ENCODE peak calls at places on chromosomes 1 and 21, in eight cellular contexts. One of them, this sample, is unnamed.

GRCh38 chr21:39384674-39385298 is 35.9 kb upstream of the HMGN1 start:
- DNase-seq in PC-3: peak; percentile 55
- DNase-seq in fibroblast of lung: peak; percentile 42
- DNase-seq in GM23248: peak; percentile 23
- DNase-seq in colonic mucosa: no peak
- DNase-seq in neural progenitor cell: no peak
- DNase-seq in HCT116: no peak
- DNase-seq in GM12878: no peak
- DNase-seq in this sample: no peak

GRCh38 chr1:25503551-25504426 is 39.6 kb upstream of the LDLRAP1 start:
- DNase-seq in PC-3: peak; percentile 62
- DNase-seq in fibroblast of lung: no peak
- DNase-seq in GM23248: peak; percentile 34
- DNase-seq in colonic mucosa: peak; percentile 80
- DNase-seq in neural progenitor cell: peak; percentile 71
- DNase-seq in HCT116: peak; percentile 39
- DNase-seq in GM12878: no peak
- DNase-seq in this sample: peak; percentile 87

GRCh38 chr1:89780721-89781120 is 40.1 kb upstream of the LRRC8D start:
- DNase-seq in PC-3: peak; percentile 76
- DNase-seq in fibroblast of lung: peak; percentile 70
- DNase-seq in GM23248: peak; percentile 76
- DNase-seq in colonic mucosa: no peak
- DNase-seq in neural progenitor cell: no peak
- DNase-seq in HCT116: peak; percentile 39
- DNase-seq in GM12878: no peak
- DNase-seq in this sample: no peak

GRCh38 chr1:76035053-76035452 is 39.5 kb upstream of the ST6GALNAC3 start:
- DNase-seq in PC-3: peak; percentile 54
- DNase-seq in fibroblast of lung: peak; percentile 22
- DNase-seq in GM23248: no peak
- DNase-seq in colonic mucosa: peak; percentile 31
- DNase-seq in neural progenitor cell: no peak
- DNase-seq in HCT116: no peak
- DNase-seq in GM12878: no peak
- DNase-seq in this sample: no peak

GRCh38 chr1:106926748-106927582 is 129.5 kb upstream of the PRMT6 start:
- DNase-seq in PC-3: peak; percentile 74
- DNase-seq in fibroblast of lung: peak; percentile 14
- DNase-seq in GM23248: peak; percentile 54
- DNase-seq in colonic mucosa: no peak
- DNase-seq in neural progenitor cell: no peak
- DNase-seq in HCT116: no peak
- DNase-seq in GM12878: no peak
- DNase-seq in this sample: no peak

GRCh38 chr1:92536593-92537332 is 50.0 kb upstream of the GFI1 start:
- DNase-seq in PC-3: peak; percentile 26
- DNase-seq in fibroblast of lung: peak; percentile 55
- DNase-seq in GM23248: peak; percentile 57
- DNase-seq in colonic mucosa: no peak
- DNase-seq in neural progenitor cell: no peak
- DNase-seq in HCT116: no peak
- DNase-seq in GM12878: peak; percentile 82
- DNase-seq in this sample: no peak

GRCh38 chr21:33374080-33374873 is 28.9 kb upstream of the IFNGR2 start:
- DNase-seq in PC-3: peak; percentile 90
- DNase-seq in fibroblast of lung: peak; percentile 79
- DNase-seq in GM23248: peak; percentile 58
- DNase-seq in colonic mucosa: peak; percentile 75
- DNase-seq in neural progenitor cell: peak; percentile 35
- DNase-seq in HCT116: peak; percentile 53
- DNase-seq in GM12878: no peak
- DNase-seq in this sample: no peak

GRCh38 chr21:32469628-32470027 is 57.1 kb downstream of the EVA1C start:
- DNase-seq in PC-3: no peak
- DNase-seq in fibroblast of lung: no peak
- DNase-seq in GM23248: no peak
- DNase-seq in colonic mucosa: no peak
- DNase-seq in neural progenitor cell: no peak
- DNase-seq in HCT116: no peak
- DNase-seq in GM12878: no peak
- DNase-seq in this sample: no peak

GRCh38 chr1:64856564-64856963 is 109.8 kb downstream of the JAK1 start:
- DNase-seq in PC-3: no peak
- DNase-seq in fibroblast of lung: peak; percentile 6
- DNase-seq in GM23248: no peak
- DNase-seq in colonic mucosa: peak; percentile 23
- DNase-seq in neural progenitor cell: no peak
- DNase-seq in HCT116: no peak
- DNase-seq in GM12878: no peak
- DNase-seq in this sample: no peak

GRCh38 chr1:203217668-203218067 is 11.8 kb downstream of the CHIT1 start:
- DNase-seq in PC-3: no peak
- DNase-seq in fibroblast of lung: no peak
- DNase-seq in GM23248: no peak
- DNase-seq in colonic mucosa: no peak
- DNase-seq in neural progenitor cell: no peak
- DNase-seq in HCT116: no peak
- DNase-seq in GM12878: no peak
- DNase-seq in this sample: no peak

GRCh38 chr1:214676747-214677146 is 73.8 kb downstream of the CENPF start:
- DNase-seq in PC-3: no peak
- DNase-seq in fibroblast of lung: no peak
- DNase-seq in GM23248: no peak
- DNase-seq in colonic mucosa: no peak
- DNase-seq in neural progenitor cell: no peak
- DNase-seq in HCT116: no peak
- DNase-seq in GM12878: no peak
- DNase-seq in this sample: no peak

GRCh38 chr1:187396226-187396625 is 567.5 kb downstream of the PLA2G4A start:
- DNase-seq in PC-3: no peak
- DNase-seq in fibroblast of lung: no peak
- DNase-seq in GM23248: no peak
- DNase-seq in colonic mucosa: no peak
- DNase-seq in neural progenitor cell: no peak
- DNase-seq in HCT116: no peak
- DNase-seq in GM12878: no peak
- DNase-seq in this sample: no peak

GRCh38 chr1:22314676-22315075 is 137.0 kb upstream of the ZBTB40 start:
- DNase-seq in PC-3: no peak
- DNase-seq in fibroblast of lung: no peak
- DNase-seq in GM23248: no peak
- DNase-seq in colonic mucosa: no peak
- DNase-seq in neural progenitor cell: no peak
- DNase-seq in HCT116: no peak
- DNase-seq in GM12878: no peak
- DNase-seq in this sample: peak; percentile 10

GRCh38 chr1:27099904-27100796 is 54.8 kb downstream of the SLC9A1 start:
- DNase-seq in PC-3: no peak
- DNase-seq in fibroblast of lung: peak; percentile 80
- DNase-seq in GM23248: peak; percentile 91
- DNase-seq in colonic mucosa: peak; percentile 59
- DNase-seq in neural progenitor cell: peak; percentile 41
- DNase-seq in HCT116: no peak
- DNase-seq in GM12878: no peak
- DNase-seq in this sample: peak; percentile 87

GRCh38 chr21:29627905-29628304 is 311.9 kb downstream of the GRIK1 start:
- DNase-seq in PC-3: no peak
- DNase-seq in fibroblast of lung: no peak
- DNase-seq in GM23248: no peak
- DNase-seq in colonic mucosa: no peak
- DNase-seq in neural progenitor cell: no peak
- DNase-seq in HCT116: no peak
- DNase-seq in GM12878: no peak
- DNase-seq in this sample: no peak

GRCh38 chr1:66890621-66891020 is 34.0 kb downstream of the DNAI4 start:
- DNase-seq in PC-3: no peak
- DNase-seq in fibroblast of lung: no peak
- DNase-seq in GM23248: peak; percentile 15
- DNase-seq in colonic mucosa: no peak
- DNase-seq in neural progenitor cell: no peak
- DNase-seq in HCT116: no peak
- DNase-seq in GM12878: no peak
- DNase-seq in this sample: no peak

GRCh38 chr1:20574686-20575543 is 14.0 kb upstream of the CDA start:
- DNase-seq in PC-3: peak; percentile 87
- DNase-seq in fibroblast of lung: peak; percentile 76
- DNase-seq in GM23248: peak; percentile 84
- DNase-seq in colonic mucosa: peak; percentile 95
- DNase-seq in neural progenitor cell: peak; percentile 88
- DNase-seq in HCT116: peak; percentile 85
- DNase-seq in GM12878: no peak
- DNase-seq in this sample: peak; percentile 90

GRCh38 chr1:42933610-42934009 is 25.1 kb downstream of the SLC2A1 start:
- DNase-seq in PC-3: no peak
- DNase-seq in fibroblast of lung: no peak
- DNase-seq in GM23248: no peak
- DNase-seq in colonic mucosa: no peak
- DNase-seq in neural progenitor cell: no peak
- DNase-seq in HCT116: no peak
- DNase-seq in GM12878: no peak
- DNase-seq in this sample: no peak

GRCh38 chr1:9369964-9370788 is 77.5 kb downstream of the SPSB1 start:
- DNase-seq in PC-3: no peak
- DNase-seq in fibroblast of lung: no peak
- DNase-seq in GM23248: no peak
- DNase-seq in colonic mucosa: no peak
- DNase-seq in neural progenitor cell: no peak
- DNase-seq in HCT116: no peak
- DNase-seq in GM12878: no peak
- DNase-seq in this sample: no peak

GRCh38 chr1:62530516-62531154 is 66.7 kb upstream of the ANGPTL3 start:
- DNase-seq in PC-3: peak; percentile 64
- DNase-seq in fibroblast of lung: peak; percentile 47
- DNase-seq in GM23248: no peak
- DNase-seq in colonic mucosa: peak; percentile 52
- DNase-seq in neural progenitor cell: peak; percentile 72
- DNase-seq in HCT116: no peak
- DNase-seq in GM12878: no peak
- DNase-seq in this sample: no peak

GRCh38 chr1:223074901-223075300 is 68.1 kb downstream of the TLR5 start:
- DNase-seq in PC-3: no peak
- DNase-seq in fibroblast of lung: no peak
- DNase-seq in GM23248: no peak
- DNase-seq in colonic mucosa: no peak
- DNase-seq in neural progenitor cell: no peak
- DNase-seq in HCT116: no peak
- DNase-seq in GM12878: no peak
- DNase-seq in this sample: no peak

GRCh38 chr1:215005078-215005477 is 77.5 kb upstream of the KCNK2 start:
- DNase-seq in PC-3: no peak
- DNase-seq in fibroblast of lung: peak; percentile 22
- DNase-seq in GM23248: peak; percentile 68
- DNase-seq in colonic mucosa: no peak
- DNase-seq in neural progenitor cell: no peak
- DNase-seq in HCT116: no peak
- DNase-seq in GM12878: no peak
- DNase-seq in this sample: no peak

GRCh38 chr1:28682840-28683239 is 14.3 kb downstream of the GMEB1 start:
- DNase-seq in PC-3: no peak
- DNase-seq in fibroblast of lung: no peak
- DNase-seq in GM23248: no peak
- DNase-seq in colonic mucosa: no peak
- DNase-seq in neural progenitor cell: no peak
- DNase-seq in HCT116: no peak
- DNase-seq in GM12878: no peak
- DNase-seq in this sample: no peak

GRCh38 chr1:53449026-53449425 is 10.2 kb upstream of the DMRTB1 start:
- DNase-seq in PC-3: peak; percentile 50
- DNase-seq in fibroblast of lung: peak; percentile 66
- DNase-seq in GM23248: peak; percentile 78
- DNase-seq in colonic mucosa: no peak
- DNase-seq in neural progenitor cell: peak; percentile 33
- DNase-seq in HCT116: no peak
- DNase-seq in GM12878: no peak
- DNase-seq in this sample: no peak
- H3K9ac ChIP-seq in PC-3: no peak overlapping the region
- H3K9ac ChIP-seq in fibroblast of lung: no peak overlapping the region
- H3K9ac ChIP-seq in GM23248: no peak overlapping the region
- H3K9ac ChIP-seq in colonic mucosa: no peak overlapping the region
- H3K9ac ChIP-seq in neural progenitor cell: no peak overlapping the region
- H3K9ac ChIP-seq in HCT116: no peak overlapping the region
- H3K9ac ChIP-seq in GM12878: no peak overlapping the region
- H3K9ac ChIP-seq in this sample: no peak overlapping the region

GRCh38 chr1:229161740-229162139 is 109.2 kb upstream of the RAB4A start:
- DNase-seq in PC-3: no peak
- DNase-seq in fibroblast of lung: no peak
- DNase-seq in GM23248: no peak
- DNase-seq in colonic mucosa: no peak
- DNase-seq in neural progenitor cell: no peak
- DNase-seq in HCT116: no peak
- DNase-seq in GM12878: no peak
- DNase-seq in this sample: no peak
- H3K4me1 ChIP-seq in PC-3: no peaks in the 10 kb centered on the region
- H3K4me1 ChIP-seq in fibroblast of lung: no peaks in the 10 kb centered on the region
- H3K4me1 ChIP-seq in GM23248: no peaks in the 10 kb centered on the region
- H3K4me1 ChIP-seq in colonic mucosa: no peaks in the 10 kb centered on the region
- H3K4me1 ChIP-seq in neural progenitor cell: peaks cover 7% of the 10 kb centered on the region
- H3K4me1 ChIP-seq in HCT116: no peaks in the 10 kb centered on the region
- H3K4me1 ChIP-seq in GM12878: no peaks in the 10 kb centered on the region
- H3K4me1 ChIP-seq in this sample: no peaks in the 10 kb centered on the region

GRCh38 chr1:193310569-193310968 is 124.2 kb upstream of the B3GALT2 start:
- DNase-seq in PC-3: no peak
- DNase-seq in fibroblast of lung: no peak
- DNase-seq in GM23248: no peak
- DNase-seq in colonic mucosa: peak; percentile 67
- DNase-seq in neural progenitor cell: no peak
- DNase-seq in HCT116: no peak
- DNase-seq in GM12878: no peak
- DNase-seq in this sample: no peak
- H3K4me3 ChIP-seq in PC-3: no peak overlapping the region
- H3K4me3 ChIP-seq in fibroblast of lung: no peak overlapping the region
- H3K4me3 ChIP-seq in GM23248: no peak overlapping the region
- H3K4me3 ChIP-seq in colonic mucosa: no peak overlapping the region
- H3K4me3 ChIP-seq in neural progenitor cell: no peak overlapping the region
- H3K4me3 ChIP-seq in HCT116: no peak overlapping the region
- H3K4me3 ChIP-seq in GM12878: no peak overlapping the region
- H3K4me3 ChIP-seq in this sample: no peak overlapping the region

GRCh38 chr1:52553372-52554266 is 727 bp upstream of the TUT4 start:
- DNase-seq in PC-3: peak; percentile 73
- DNase-seq in fibroblast of lung: peak; percentile 88
- DNase-seq in GM23248: peak; percentile 97
- DNase-seq in colonic mucosa: peak; percentile 80
- DNase-seq in neural progenitor cell: peak; percentile 95
- DNase-seq in HCT116: peak; percentile 42
- DNase-seq in GM12878: no peak
- DNase-seq in this sample: peak; percentile 96

GRCh38 chr1:52550447-52550846 is 2.4 kb downstream of the TUT4 start:
- DNase-seq in PC-3: no peak
- DNase-seq in fibroblast of lung: no peak
- DNase-seq in GM23248: no peak
- DNase-seq in colonic mucosa: peak; percentile 27
- DNase-seq in neural progenitor cell: no peak
- DNase-seq in HCT116: no peak
- DNase-seq in GM12878: no peak
- DNase-seq in this sample: no peak

GRCh38 chr1:52552505-52553371 is at the start of gene TUT4:
- DNase-seq in PC-3: peak; percentile 66
- DNase-seq in fibroblast of lung: peak; percentile 86
- DNase-seq in GM23248: peak; percentile 86
- DNase-seq in colonic mucosa: peak; percentile 76
- DNase-seq in neural progenitor cell: peak; percentile 97
- DNase-seq in HCT116: peak; percentile 48
- DNase-seq in GM12878: no peak
- DNase-seq in this sample: peak; percentile 94

GRCh38 chr1:52552236-52552504 is 722 bp downstream of the TUT4 start:
- DNase-seq in PC-3: peak; percentile 52
- DNase-seq in fibroblast of lung: peak; percentile 74
- DNase-seq in GM23248: peak; percentile 78
- DNase-seq in colonic mucosa: peak; percentile 73
- DNase-seq in neural progenitor cell: peak; percentile 64
- DNase-seq in HCT116: no peak
- DNase-seq in GM12878: no peak
- DNase-seq in this sample: no peak

GRCh38 chr1:52551476-52552235 is 1.2 kb downstream of the TUT4 start:
- DNase-seq in PC-3: peak; percentile 51
- DNase-seq in fibroblast of lung: peak; percentile 71
- DNase-seq in GM23248: peak; percentile 68
- DNase-seq in colonic mucosa: peak; percentile 34
- DNase-seq in neural progenitor cell: peak; percentile 48
- DNase-seq in HCT116: no peak
- DNase-seq in GM12878: no peak
- DNase-seq in this sample: no peak
- H3K9ac ChIP-seq in PC-3: peak overlapping the region; percentile 83
- H3K9ac ChIP-seq in fibroblast of lung: peak overlapping the region; percentile 21
- H3K9ac ChIP-seq in GM23248: peak overlapping the region; percentile 86
- H3K9ac ChIP-seq in colonic mucosa: peak overlapping the region; percentile 90
- H3K9ac ChIP-seq in neural progenitor cell: peak overlapping the region; percentile 62
- H3K9ac ChIP-seq in HCT116: peak overlapping the region; percentile 77
- H3K9ac ChIP-seq in GM12878: peak overlapping the region; percentile 90
- H3K9ac ChIP-seq in this sample: peak overlapping the region; percentile 87

This sample was measured in kidney.